ENCODE peak calls at places on chromosome 10, in four cellular contexts. C, M, X and W are unnamed samples.

GRCh38 chr10:88743999-88744398 is 15.8 kb upstream of the LIPN start:
- DNase-seq in C (no peak), M (no peak), X (no peak), W (no peak)

GRCh38 chr10:5091196-5091595 is 3.0 kb upstream of the AKR1C3 start:
- DNase-seq in C (no peak), M (no peak), X (no peak), W (no peak)

GRCh38 chr10:117365612-117366011 is 9.6 kb downstream of the PDZD8 start:
- DNase-seq in C (no peak), M (no peak), X (no peak), W (no peak)

GRCh38 chr10:73591935-73592699 is 975 bp upstream of the USP54 start:
- DNase-seq in C (peak; percentile 71), M (peak; percentile 31), X (peak; percentile 95), W (peak; percentile 36)

GRCh38 chr10:79399242-79399831 is 46.1 kb downstream of the ZCCHC24 start:
- DNase-seq in C (peak; percentile 96), M (no peak), X (no peak), W (peak; percentile 58)

GRCh38 chr10:103849880-103850571 is 5.3 kb downstream of the SH3PXD2A start:
- DNase-seq in C (no peak), M (no peak), X (no peak), W (no peak)

GRCh38 chr10:48235501-48235900 is 39.0 kb downstream of the FRMPD2 start:
- DNase-seq in C (no peak), M (no peak), X (no peak), W (no peak)

GRCh38 chr10:18144928-18145327 is 4.7 kb downstream of the CACNB2 start:
- DNase-seq in C (no peak), M (no peak), X (no peak), W (no peak)

GRCh38 chr10:43287056-43288007 is 20.5 kb upstream of the RASGEF1A start:
- DNase-seq in C (no peak), M (peak; percentile 27), X (no peak), W (no peak)

GRCh38 chr10:48944171-48944570 is 4.5 kb upstream of the LRRC18 start:
- DNase-seq in C (no peak), M (no peak), X (no peak), W (no peak)

GRCh38 chr10:62085404-62085803 is 183.2 kb downstream of the RTKN2 start:
- DNase-seq in C (no peak), M (no peak), X (no peak), W (no peak)

GRCh38 chr10:69457771-69458237 is 6.5 kb downstream of the TSPAN15 start:
- DNase-seq in C (no peak), M (no peak), X (no peak), W (no peak)

GRCh38 chr10:75356484-75356883 is 45.1 kb downstream of the ZNF503 start:
- DNase-seq in C (no peak), M (no peak), X (no peak), W (no peak)

GRCh38 chr10:13100349-13101294 is 659 bp downstream of the OPTN start:
- DNase-seq in C (peak; percentile 27), M (no peak), X (peak; percentile 15), W (peak; percentile 25)

GRCh38 chr10:25867321-25867720 is 66.7 kb upstream of the MYO3A start:
- DNase-seq in C (no peak), M (no peak), X (no peak), W (no peak)

GRCh38 chr10:76939862-76940495 is 697.6 kb downstream of the KCNMA1 start:
- DNase-seq in C (no peak), M (no peak), X (no peak), W (no peak)

GRCh38 chr10:60733189-60733815 is 45.0 kb upstream of the CDK1 start:
- DNase-seq in C (peak; percentile 27), M (no peak), X (no peak), W (peak; percentile 72)

GRCh38 chr10:117950408-117950807 is 96.3 kb downstream of the RAB11FIP2 start:
- DNase-seq in C (no peak), M (no peak), X (no peak), W (no peak)

GRCh38 chr10:4062751-4063150 is 277.7 kb upstream of the KLF6 start:
- DNase-seq in C (no peak), M (no peak), X (no peak), W (no peak)
- TF ChIP-seq TARDBP in C (no peak), M (no peak), X (no peak), W (no peak)

GRCh38 chr10:63703113-63703670 is 182.0 kb downstream of the REEP3 start:
- DNase-seq in C (no peak), M (peak; percentile 36), X (no peak), W (no peak)
- TF ChIP-seq BHLHE40 in C (peak; percentile 5), M (no peak), X (no peak), W (no peak)

GRCh38 chr10:124172241-124172661 is 78.9 kb upstream of the CHST15 start:
- DNase-seq in C (no peak), M (no peak), X (no peak), W (no peak)

GRCh38 chr10:124174071-124174566 is 80.7 kb upstream of the CHST15 start:
- DNase-seq in C (no peak), M (no peak), X (no peak), W (no peak)

GRCh38 chr10:124171561-124171960 is 78.2 kb upstream of the CHST15 start:
- DNase-seq in C (no peak), M (no peak), X (no peak), W (no peak)

GRCh38 chr10:124174673-124175645 is 81.6 kb upstream of the CHST15 start:
- DNase-seq in C (no peak), M (no peak), X (no peak), W (no peak)

DNA sequence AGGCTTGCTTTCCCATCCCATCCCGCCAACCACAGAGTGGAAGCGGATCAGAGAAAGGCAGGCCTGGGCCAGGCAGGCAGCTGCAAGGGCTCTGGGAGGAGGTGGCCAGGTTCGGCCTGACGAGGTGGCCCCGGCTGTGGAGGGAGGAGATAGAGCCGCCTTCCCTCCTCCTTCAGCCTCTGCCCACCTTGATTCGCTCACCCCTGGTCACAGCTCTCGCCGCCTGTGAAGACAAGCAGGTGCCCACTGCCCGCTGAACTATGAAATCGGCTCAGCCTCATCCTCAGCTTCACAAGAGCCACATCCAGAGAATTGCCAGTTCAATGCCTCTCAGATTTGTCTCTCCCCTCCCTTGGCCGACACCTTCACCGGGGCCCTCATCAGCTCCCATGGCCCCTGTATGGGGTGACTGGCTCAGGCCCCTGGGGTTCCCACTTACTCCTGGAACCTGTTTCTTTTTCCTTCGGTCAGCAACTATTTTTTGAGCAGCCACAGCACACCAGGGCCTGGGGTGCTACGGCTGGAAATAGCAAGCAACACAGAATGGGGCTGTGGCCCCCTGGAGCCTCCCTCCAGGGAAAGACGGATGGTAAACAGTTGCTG is 80.0 kb upstream of the CHST15 start:
- DNase-seq in C (no peak), M (no peak), X (no peak), W (no peak)
- TF ChIP-seq SP1 in C (no peak), M (no peak), X (no peak), W (no peak)

GRCh38 chr10:132458071-132458594 is 61.1 kb downstream of the PWWP2B start:
- DNase-seq in C (no peak), M (no peak), X (no peak), W (no peak)

GRCh38 chr10:132458595-132459251 is 61.7 kb downstream of the PWWP2B start:
- DNase-seq in C (peak; percentile 63), M (no peak), X (no peak), W (peak; percentile 89)

GRCh38 chr10:132460071-132460470 is 63.1 kb downstream of the PWWP2B start:
- DNase-seq in C (no peak), M (no peak), X (no peak), W (no peak)

GRCh38 chr10:132460691-132461090 is 63.7 kb downstream of the PWWP2B start:
- DNase-seq in C (no peak), M (no peak), X (no peak), W (no peak)

GRCh38 chr10:132459252-132460028 is 62.4 kb downstream of the PWWP2B start:
- DNase-seq in C (no peak), M (no peak), X (peak; percentile 58), W (no peak)
- TF ChIP-seq TARDBP in C (no peak), M (no peak), X (no peak), W (no peak)

GRCh38 chr10:110426294-110427153 is 71.2 kb upstream of the DUSP5 start:
- DNase-seq in C (no peak), M (no peak), X (no peak), W (no peak)
- TF ChIP-seq BHLHE40 in C (no peak), M (no peak), X (no peak), W (no peak)

DNA sequence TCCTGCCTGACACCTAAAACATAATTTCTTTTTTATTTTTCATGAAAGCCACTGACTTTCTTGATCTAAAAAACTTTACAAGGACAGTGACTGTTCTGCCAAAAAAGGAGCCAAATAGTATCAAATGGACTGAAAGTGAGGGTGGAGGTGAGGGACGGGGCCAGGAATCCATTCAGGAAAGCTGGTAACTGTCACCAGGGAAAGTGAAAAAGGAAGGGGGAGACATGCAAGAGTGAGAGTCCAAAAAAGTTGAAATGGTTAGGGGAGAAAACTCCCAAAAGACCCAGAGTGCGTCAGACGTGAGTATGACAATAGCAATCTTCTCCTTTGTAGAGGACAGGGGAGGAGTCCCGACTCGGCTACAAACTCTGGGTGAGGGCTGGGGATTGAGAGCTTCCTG is 2.9 kb upstream of the PRAP1 start:
- DNase-seq in C (no peak), M (no peak), X (no peak), W (no peak)
- TF ChIP-seq SP1 in C (no peak), M (no peak), X (no peak), W (no peak)

GRCh38 chr10:85641479-85641967 is 725.1 kb downstream of the GRID1 start:
- DNase-seq in C (no peak), M (no peak), X (no peak), W (no peak)
- TF ChIP-seq TARDBP in C (no peak), M (no peak), X (no peak), W (no peak)

GRCh38 chr10:44780461-44780860 is 130.7 kb upstream of the TMEM72 start:
- DNase-seq in C (no peak), M (no peak), X (no peak), W (no peak)

GRCh38 chr10:44779511-44779910 is 131.6 kb upstream of the TMEM72 start:
- DNase-seq in C (no peak), M (no peak), X (no peak), W (no peak)

GRCh38 chr10:44786451-44786850 is 124.7 kb upstream of the TMEM72 start:
- DNase-seq in C (no peak), M (no peak), X (no peak), W (no peak)

GRCh38 chr10:44776181-44776580 is 135.0 kb upstream of the TMEM72 start:
- DNase-seq in C (no peak), M (no peak), X (no peak), W (no peak)

DNA sequence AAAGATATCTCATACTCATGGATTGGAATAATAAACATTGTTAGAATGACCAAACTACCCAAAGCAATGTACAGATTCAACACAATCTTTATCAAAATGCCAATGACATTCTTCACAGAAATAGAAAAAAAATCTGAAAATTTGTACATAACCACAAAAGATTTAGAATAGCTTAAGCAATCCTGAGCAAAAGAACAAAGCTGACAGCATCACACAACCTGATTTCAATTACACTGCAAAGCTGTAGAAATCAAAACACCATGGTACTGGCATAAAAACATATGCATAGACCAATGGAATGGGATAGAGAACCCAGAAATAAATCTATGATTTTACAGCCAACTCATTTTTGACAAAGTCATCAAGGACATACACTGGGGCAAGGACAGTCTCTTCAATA is 130.0 kb upstream of the TMEM72 start:
- DNase-seq in C (no peak), M (no peak), X (no peak), W (no peak)
- TF ChIP-seq BHLHE40 in C (no peak), M (no peak), X (no peak), W (no peak)